ENCODE peak calls at places on chromosomes 7 and 10, in six cellular contexts. One of them, this sample, is unnamed.

GRCh38 chr7:124155400-124156022 is 122.6 kb upstream of the TMEM229A start:
- DNase-seq in stimulated activated naive CD8-positive, alpha-beta T cell treated with anti-CD3 and anti-CD28 coated beads, Interleukin-15, Interleukin-2, amounts not matched to agents 100 U/mL and 50 U/mL, for 24 hours: no peak
- DNase-seq in stimulated activated CD8-positive, alpha-beta memory T cell treated with anti-CD3 and anti-CD28 coated beads, Interleukin-2, amount 100 ng/mL, for 48 hours: no peak
- DNase-seq in stimulated activated CD4-positive, alpha-beta T cell treated with anti-CD3 and anti-CD28 coated beads, Interleukin-1b, Interleukin-23, amount 100 ng/mL, for 1 hour: no peak
- DNase-seq in HEK293T: peak
- DNase-seq in hippocampal formation: peak
- DNase-seq in this sample: peak

GRCh38 chr10:16967866-16968721 is 150.9 kb upstream of the RSU1 start:
- DNase-seq in stimulated activated naive CD8-positive, alpha-beta T cell treated with anti-CD3 and anti-CD28 coated beads, Interleukin-15, Interleukin-2, amounts not matched to agents 100 U/mL and 50 U/mL, for 24 hours: no peak
- DNase-seq in stimulated activated CD8-positive, alpha-beta memory T cell treated with anti-CD3 and anti-CD28 coated beads, Interleukin-2, amount 100 ng/mL, for 48 hours: no peak
- DNase-seq in stimulated activated CD4-positive, alpha-beta T cell treated with anti-CD3 and anti-CD28 coated beads, Interleukin-1b, Interleukin-23, amount 100 ng/mL, for 1 hour: no peak
- DNase-seq in HEK293T: no peak
- DNase-seq in hippocampal formation: no peak
- DNase-seq in this sample: peak

GRCh38 chr10:4242561-4243035 is 457.6 kb upstream of the KLF6 start:
- DNase-seq in stimulated activated naive CD8-positive, alpha-beta T cell treated with anti-CD3 and anti-CD28 coated beads, Interleukin-15, Interleukin-2, amounts not matched to agents 100 U/mL and 50 U/mL, for 24 hours: no peak
- DNase-seq in stimulated activated CD8-positive, alpha-beta memory T cell treated with anti-CD3 and anti-CD28 coated beads, Interleukin-2, amount 100 ng/mL, for 48 hours: no peak
- DNase-seq in stimulated activated CD4-positive, alpha-beta T cell treated with anti-CD3 and anti-CD28 coated beads, Interleukin-1b, Interleukin-23, amount 100 ng/mL, for 1 hour: no peak
- DNase-seq in HEK293T: no peak
- DNase-seq in hippocampal formation: no peak
- DNase-seq in this sample: no peak

GRCh38 chr7:158609313-158609974 is 21.8 kb upstream of the PTPRN2 start:
- DNase-seq in stimulated activated naive CD8-positive, alpha-beta T cell treated with anti-CD3 and anti-CD28 coated beads, Interleukin-15, Interleukin-2, amounts not matched to agents 100 U/mL and 50 U/mL, for 24 hours: no peak
- DNase-seq in stimulated activated CD8-positive, alpha-beta memory T cell treated with anti-CD3 and anti-CD28 coated beads, Interleukin-2, amount 100 ng/mL, for 48 hours: no peak
- DNase-seq in stimulated activated CD4-positive, alpha-beta T cell treated with anti-CD3 and anti-CD28 coated beads, Interleukin-1b, Interleukin-23, amount 100 ng/mL, for 1 hour: no peak
- DNase-seq in HEK293T: no peak
- DNase-seq in hippocampal formation: no peak
- DNase-seq in this sample: no peak

GRCh38 chr7:123797673-123798526 is 47.1 kb upstream of the HYAL4 start:
- DNase-seq in stimulated activated naive CD8-positive, alpha-beta T cell treated with anti-CD3 and anti-CD28 coated beads, Interleukin-15, Interleukin-2, amounts not matched to agents 100 U/mL and 50 U/mL, for 24 hours: no peak
- DNase-seq in stimulated activated CD8-positive, alpha-beta memory T cell treated with anti-CD3 and anti-CD28 coated beads, Interleukin-2, amount 100 ng/mL, for 48 hours: no peak
- DNase-seq in stimulated activated CD4-positive, alpha-beta T cell treated with anti-CD3 and anti-CD28 coated beads, Interleukin-1b, Interleukin-23, amount 100 ng/mL, for 1 hour: no peak
- DNase-seq in HEK293T: peak
- DNase-seq in hippocampal formation: peak
- DNase-seq in this sample: peak

GRCh38 chr10:91032614-91033248 is 111.8 kb upstream of the ANKRD1 start:
- DNase-seq in stimulated activated naive CD8-positive, alpha-beta T cell treated with anti-CD3 and anti-CD28 coated beads, Interleukin-15, Interleukin-2, amounts not matched to agents 100 U/mL and 50 U/mL, for 24 hours: no peak
- DNase-seq in stimulated activated CD8-positive, alpha-beta memory T cell treated with anti-CD3 and anti-CD28 coated beads, Interleukin-2, amount 100 ng/mL, for 48 hours: no peak
- DNase-seq in stimulated activated CD4-positive, alpha-beta T cell treated with anti-CD3 and anti-CD28 coated beads, Interleukin-1b, Interleukin-23, amount 100 ng/mL, for 1 hour: no peak
- DNase-seq in HEK293T: no peak
- DNase-seq in hippocampal formation: no peak
- DNase-seq in this sample: no peak

GRCh38 chr10:86254526-86255174 is 111.9 kb downstream of the GRID1 start:
- DNase-seq in stimulated activated naive CD8-positive, alpha-beta T cell treated with anti-CD3 and anti-CD28 coated beads, Interleukin-15, Interleukin-2, amounts not matched to agents 100 U/mL and 50 U/mL, for 24 hours: no peak
- DNase-seq in stimulated activated CD8-positive, alpha-beta memory T cell treated with anti-CD3 and anti-CD28 coated beads, Interleukin-2, amount 100 ng/mL, for 48 hours: no peak
- DNase-seq in stimulated activated CD4-positive, alpha-beta T cell treated with anti-CD3 and anti-CD28 coated beads, Interleukin-1b, Interleukin-23, amount 100 ng/mL, for 1 hour: no peak
- DNase-seq in HEK293T: no peak
- DNase-seq in hippocampal formation: no peak
- DNase-seq in this sample: peak

GRCh38 chr10:76302491-76302890 is 871.1 kb downstream of the LRMDA start:
- DNase-seq in stimulated activated naive CD8-positive, alpha-beta T cell treated with anti-CD3 and anti-CD28 coated beads, Interleukin-15, Interleukin-2, amounts not matched to agents 100 U/mL and 50 U/mL, for 24 hours: no peak
- DNase-seq in stimulated activated CD8-positive, alpha-beta memory T cell treated with anti-CD3 and anti-CD28 coated beads, Interleukin-2, amount 100 ng/mL, for 48 hours: no peak
- DNase-seq in stimulated activated CD4-positive, alpha-beta T cell treated with anti-CD3 and anti-CD28 coated beads, Interleukin-1b, Interleukin-23, amount 100 ng/mL, for 1 hour: no peak
- DNase-seq in HEK293T: no peak
- DNase-seq in hippocampal formation: no peak
- DNase-seq in this sample: no peak

GRCh38 chr7:94656925-94657731 is 1.2 kb upstream of the SGCE start:
- DNase-seq in stimulated activated naive CD8-positive, alpha-beta T cell treated with anti-CD3 and anti-CD28 coated beads, Interleukin-15, Interleukin-2, amounts not matched to agents 100 U/mL and 50 U/mL, for 24 hours: peak
- DNase-seq in stimulated activated CD8-positive, alpha-beta memory T cell treated with anti-CD3 and anti-CD28 coated beads, Interleukin-2, amount 100 ng/mL, for 48 hours: no peak
- DNase-seq in stimulated activated CD4-positive, alpha-beta T cell treated with anti-CD3 and anti-CD28 coated beads, Interleukin-1b, Interleukin-23, amount 100 ng/mL, for 1 hour: no peak
- DNase-seq in HEK293T: no peak
- DNase-seq in hippocampal formation: peak
- DNase-seq in this sample: no peak

GRCh38 chr10:129891806-129892205 is 72.3 kb downstream of the EBF3 start:
- DNase-seq in stimulated activated naive CD8-positive, alpha-beta T cell treated with anti-CD3 and anti-CD28 coated beads, Interleukin-15, Interleukin-2, amounts not matched to agents 100 U/mL and 50 U/mL, for 24 hours: no peak
- DNase-seq in stimulated activated CD8-positive, alpha-beta memory T cell treated with anti-CD3 and anti-CD28 coated beads, Interleukin-2, amount 100 ng/mL, for 48 hours: no peak
- DNase-seq in stimulated activated CD4-positive, alpha-beta T cell treated with anti-CD3 and anti-CD28 coated beads, Interleukin-1b, Interleukin-23, amount 100 ng/mL, for 1 hour: no peak
- DNase-seq in HEK293T: no peak
- DNase-seq in hippocampal formation: no peak
- DNase-seq in this sample: no peak